ENCODE peak calls at places on chromosomes 1 and 21, in five cellular contexts. E, J, X, A and Q are unnamed samples.

GRCh38 chr1:233908092-233908491 is 3.6 kb downstream of the SLC35F3 start:
- DNase-seq in X (no peak), E (no peak), A (no peak), J (no peak), Q (no peak)

GRCh38 chr1:17553970-17554369 is 14.5 kb downstream of the ARHGEF10L start:
- DNase-seq in E (peak; percentile 57), A (no peak), J (no peak), X (peak; percentile 79), Q (peak; percentile 63)

GRCh38 chr1:54274881-54275280 is 74.9 kb downstream of the MRPL37 start:
- DNase-seq in X (no peak), J (no peak), A (no peak), E (no peak), Q (no peak)

GRCh38 chr21:42892582-42892930 is 553 bp upstream of the NDUFV3 start:
- DNase-seq in A (no peak), J (no peak), E (no peak), X (no peak), Q (no peak)

GRCh38 chr1:117646956-117647355 is 41.1 kb downstream of the TENT5C start:
- DNase-seq in X (no peak), A (no peak), E (no peak), J (no peak), Q (no peak)

GRCh38 chr1:6013491-6013890 is 21.3 kb upstream of the NPHP4 start:
- DNase-seq in E (no peak), X (no peak), J (no peak), A (no peak), Q (no peak)

GRCh38 chr1:54581621-54582035 is 33.6 kb downstream of the ACOT11 start:
- DNase-seq in X (peak; percentile 99), A (peak; percentile 98), J (peak; percentile 86), E (no peak), Q (peak; percentile 76)

GRCh38 chr21:42238185-42238934 is 19.4 kb downstream of the ABCG1 start:
- DNase-seq in E (no peak), A (no peak), X (no peak), J (no peak), Q (no peak)

GRCh38 chr1:107787299-107787698 is 177.7 kb downstream of the VAV3 start:
- DNase-seq in E (no peak), X (no peak), A (no peak), J (no peak), Q (no peak)

GRCh38 chr1:186236921-186237320 is 138.1 kb downstream of the TPR start:
- DNase-seq in E (peak; percentile 51), J (no peak), X (peak; percentile 94), A (no peak), Q (peak; percentile 91)

GRCh38 chr1:151942882-151943281 is 33.6 kb upstream of the THEM4 start:
- DNase-seq in A (no peak), X (no peak), J (no peak), E (no peak), Q (no peak)

GRCh38 chr1:111133863-111134262 is 6.0 kb downstream of the DRAM2 start:
- DNase-seq in A (no peak), J (no peak), E (no peak), X (no peak), Q (no peak)

GRCh38 chr1:205354259-205354904 is 2.3 kb downstream of the KLHDC8A start:
- DNase-seq in A (peak; percentile 89), E (no peak), J (no peak), X (peak; percentile 50), Q (peak; percentile 35)

GRCh38 chr1:159469921-159470595 is 30.5 kb downstream of the OR10J1 start:
- DNase-seq in X (no peak), J (no peak), A (no peak), E (no peak), Q (no peak)

GRCh38 chr1:108854226-108855019 is 2.5 kb downstream of the AKNAD1 start:
- DNase-seq in J (no peak), A (no peak), E (no peak), X (peak; percentile 46), Q (no peak)

GRCh38 chr1:220344745-220345144 is 72.5 kb upstream of the RAB3GAP2 start:
- DNase-seq in X (no peak), J (no peak), A (no peak), E (no peak), Q (no peak)

GRCh38 chr1:92291372-92291999 is 7.3 kb downstream of the GLMN start:
- DNase-seq in X (peak; percentile 67), E (no peak), A (peak; percentile 61), J (no peak), Q (no peak)